ENCODE peak calls at places on chromosomes 7 and 10, in four cellular contexts. One of them, this sample, is unnamed.

GRCh38 chr10:110610308-110610774 is 33.8 kb upstream of the RBM20 start:
- DNase-seq in sciatic nerve: no peak
- DNase-seq in GM12865: peak
- DNase-seq in body of pancreas: peak
- DNase-seq in this sample: peak

GRCh38 chr10:1172256-1172975 is 116.2 kb downstream of the WDR37 start:
- DNase-seq in sciatic nerve: peak
- DNase-seq in GM12865: no peak
- DNase-seq in body of pancreas: no peak
- DNase-seq in this sample: no peak

GRCh38 chr10:132872658-132873057 is 69.7 kb downstream of the CFAP46 start:
- DNase-seq in sciatic nerve: peak
- DNase-seq in GM12865: no peak
- DNase-seq in body of pancreas: no peak
- DNase-seq in this sample: no peak

GRCh38 chr7:26368542-26368941 is 76.9 kb downstream of the SNX10 start:
- DNase-seq in sciatic nerve: no peak
- DNase-seq in GM12865: no peak
- DNase-seq in body of pancreas: no peak
- DNase-seq in this sample: no peak

GRCh38 chr7:133051066-133051465 is 30.8 kb downstream of the CHCHD3 start:
- DNase-seq in sciatic nerve: no peak
- DNase-seq in GM12865: peak
- DNase-seq in body of pancreas: no peak
- DNase-seq in this sample: peak

GRCh38 chr7:102146989-102147388 is 139.7 kb upstream of the SH2B2 start:
- DNase-seq in sciatic nerve: no peak
- DNase-seq in GM12865: no peak
- DNase-seq in body of pancreas: no peak
- DNase-seq in this sample: no peak

GRCh38 chr7:51219261-51219988 is 97.2 kb downstream of the COBL start:
- DNase-seq in sciatic nerve: no peak
- DNase-seq in GM12865: no peak
- DNase-seq in body of pancreas: no peak
- DNase-seq in this sample: no peak

GRCh38 chr7:157846281-157846680 is 509.5 kb downstream of the DNAJB6 start:
- DNase-seq in sciatic nerve: no peak
- DNase-seq in GM12865: no peak
- DNase-seq in body of pancreas: no peak
- DNase-seq in this sample: no peak

GRCh38 chr10:74190494-74190893 is 39.5 kb downstream of the ADK start:
- DNase-seq in sciatic nerve: no peak
- DNase-seq in GM12865: no peak
- DNase-seq in body of pancreas: no peak
- DNase-seq in this sample: no peak

This sample was measured in RPMI8226.